ENCODE peak calls at places on chromosomes 1 and 21, in ten cellular contexts. P is neural progenitor cell, R is HCT116, C is ovary, W is transverse colon, Q is IMR-90, B is upper lobe of right lung, T is right lobe of liver, O is hepatocyte, L is BE2C. V is an unnamed sample. For H3K36me3 and H3K4me1, the result is how much of the 10 kb centered on the place peaks cover.

GRCh38 chr1:62849031-62849430 is 65.1 kb downstream of the ATG4C start:
- DNase-seq in P (peak), R (no peak), C (no peak), W (no peak), Q (no peak), B (no peak), T (no peak), O (no peak), L (no peak), V (no peak)

GRCh38 chr1:193569096-193569495 is 382.7 kb upstream of the B3GALT2 start:
- DNase-seq in P (no peak), R (no peak), C (no peak), W (no peak), Q (no peak), B (no peak), T (no peak), O (no peak), L (no peak), V (no peak)

GRCh38 chr1:152965853-152966252 is 4.6 kb upstream of the SPRR4 start:
- DNase-seq in P (no peak), R (no peak), C (no peak), W (no peak), Q (no peak), B (no peak), T (no peak), O (no peak), L (no peak), V (no peak)

GRCh38 chr1:57357462-57357861 is 66.4 kb downstream of the DAB1 start:
- DNase-seq in P (peak), R (no peak), C (no peak), W (no peak), Q (no peak), B (no peak), T (no peak), O (no peak), L (no peak), V (no peak)

GRCh38 chr1:72366473-72366872 is 84.1 kb upstream of the NEGR1 start:
- DNase-seq in P (no peak), R (no peak), C (no peak), W (no peak), Q (peak), B (no peak), T (peak), O (peak), L (no peak), V (no peak)

GRCh38 chr21:41228006-41228370 is 60.0 kb downstream of the BACE2 start:
- DNase-seq in P (no peak), R (no peak), C (no peak), W (peak), Q (peak), B (no peak), T (no peak), O (peak), L (no peak), V (no peak)

GRCh38 chr1:37033355-37034291 is 692 bp downstream of the GRIK3 start:
- DNase-seq in P (peak), R (no peak), C (no peak), W (no peak), Q (no peak), B (no peak), T (no peak), O (peak), L (peak), V (no peak)

GRCh38 chr1:154998818-154999650 is 3.6 kb upstream of the ZBTB7B start:
- DNase-seq in P (peak), R (peak), C (peak), W (peak), Q (peak), B (peak), T (peak), O (peak), L (peak), V (no peak)

GRCh38 chr1:38102576-38102975 is 56.0 kb upstream of the POU3F1 start:
- DNase-seq in P (no peak), R (no peak), C (no peak), W (no peak), Q (no peak), B (no peak), T (no peak), O (no peak), L (no peak), V (no peak)

GRCh38 chr1:51331206-51332100 is 1.1 kb upstream of the TTC39A start:
- DNase-seq in P (no peak), R (peak), C (no peak), W (peak), Q (peak), B (no peak), T (no peak), O (peak), L (peak), V (no peak)

GRCh38 chr1:53410100-53410541 is 49.1 kb upstream of the DMRTB1 start:
- DNase-seq in P (no peak), R (no peak), C (no peak), W (no peak), Q (peak), B (no peak), T (no peak), O (no peak), L (peak), V (no peak)

GRCh38 chr1:240413732-240414131 is 198.2 kb downstream of the GREM2 start:
- DNase-seq in P (no peak), R (no peak), C (no peak), W (no peak), Q (no peak), B (no peak), T (no peak), O (no peak), L (no peak), V (no peak)

GRCh38 chr1:17880429-17880828 is 125.3 kb downstream of the ACTL8 start:
- DNase-seq in P (no peak), R (no peak), C (no peak), W (no peak), Q (no peak), B (peak), T (no peak), O (no peak), L (no peak), V (no peak)

GRCh38 chr1:83860506-83861221 is 138.3 kb downstream of the TTLL7 start:
- DNase-seq in P (peak), R (peak), C (peak), W (peak), Q (no peak), B (peak), T (peak), O (peak), L (no peak), V (peak)

GRCh38 chr21:33940164-33940563 is 24.6 kb upstream of the ATP5PO start:
- DNase-seq in P (no peak), R (no peak), C (no peak), W (no peak), Q (peak), B (no peak), T (no peak), O (peak), L (no peak), V (no peak)

GRCh38 chr1:153572569-153573015 is 6.9 kb upstream of the S100A2 start:
- DNase-seq in P (peak), R (peak), C (peak), W (peak), Q (peak), B (peak), T (peak), O (peak), L (peak), V (no peak)

DNA sequence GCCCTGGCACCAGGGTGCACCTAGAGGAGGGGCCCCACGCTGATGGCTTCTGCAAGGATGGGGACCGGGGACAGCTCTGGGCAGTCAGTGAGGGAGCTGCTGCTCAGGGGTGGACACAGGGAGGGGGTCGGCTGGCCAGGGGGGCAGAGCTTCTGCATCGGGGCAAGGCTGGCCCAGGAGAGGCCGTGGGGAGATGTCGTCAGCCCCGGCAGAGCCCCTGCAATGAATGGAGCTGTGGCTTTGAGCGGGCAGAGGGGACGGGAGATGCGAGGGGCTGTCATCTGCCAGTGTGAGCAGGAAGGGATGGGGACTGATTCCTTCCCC is 31.8 kb downstream of the SLX9 start:
- DNase-seq in P (no peak), R (no peak), C (no peak), W (no peak), Q (no peak), B (no peak), T (no peak), O (no peak), L (no peak), V (no peak)
- H3K36me3 ChIP-seq in P (under half), R (under half), C (under half), W (under half), Q (under half), B (under half), T (under half), O (under half), L (half or more), V (half or more)

DNA sequence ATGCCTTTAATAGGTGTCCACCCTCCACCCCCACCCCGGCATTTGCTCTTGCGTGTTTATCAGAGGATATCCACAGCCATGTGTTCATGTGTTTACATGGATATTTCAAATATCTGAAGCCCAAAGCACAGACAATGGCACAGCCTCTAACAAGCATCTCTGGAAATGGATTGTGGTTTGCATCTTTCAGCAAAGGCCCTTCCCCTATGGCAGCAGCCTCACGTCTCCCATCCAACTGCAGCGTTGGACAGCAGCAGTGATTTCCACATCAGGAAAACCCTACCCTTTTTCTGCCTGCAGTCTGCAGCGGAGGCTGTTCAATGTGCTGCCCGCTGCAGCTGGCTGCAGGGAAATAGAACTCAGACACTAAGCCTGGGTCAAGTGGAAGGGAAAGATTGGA is 1.6 kb downstream of the RASSF5 start:
- DNase-seq in P (no peak), R (no peak), C (no peak), W (no peak), Q (peak), B (peak), T (no peak), O (peak), L (no peak), V (no peak)
- H3K4me3 ChIP-seq in P (no peak), R (no peak), C (no peak), W (no peak), Q (no peak), B (peak), T (peak), O (no peak), L (no peak), V (peak)

DNA sequence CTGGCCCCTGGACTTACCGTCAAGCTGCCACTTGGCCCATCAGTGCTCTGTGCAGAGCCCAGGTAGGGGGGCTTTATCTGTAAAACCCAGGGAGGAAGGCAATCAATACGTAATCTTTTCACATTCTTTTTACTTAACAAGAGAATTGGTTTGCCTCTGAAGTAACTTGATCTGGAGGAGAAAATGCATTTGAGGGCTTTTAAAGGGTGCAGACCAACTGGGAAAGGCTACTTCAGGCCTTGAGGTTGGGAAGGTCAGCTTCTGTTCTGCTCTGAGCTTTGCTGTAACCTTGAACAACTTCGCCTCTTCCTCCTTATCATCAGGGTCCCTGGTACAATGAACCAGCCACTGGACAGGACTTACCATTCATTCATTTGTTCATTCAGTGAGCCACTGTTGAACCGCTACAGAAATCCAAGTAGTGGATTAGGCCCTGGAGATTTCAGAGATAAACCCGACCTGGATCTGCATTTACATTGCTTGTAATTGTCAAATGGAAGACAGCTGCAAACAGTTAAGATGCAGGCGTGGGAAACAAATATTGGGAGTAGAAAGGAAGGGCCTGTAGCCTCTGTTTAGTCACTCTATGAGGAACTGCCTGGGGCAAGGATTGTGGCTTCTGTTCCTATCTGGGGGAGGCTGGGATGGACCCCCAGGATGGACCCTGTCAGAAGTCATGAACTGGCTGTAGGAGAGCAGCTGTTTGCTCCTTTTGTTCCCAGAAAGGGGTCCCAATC is 90.9 kb downstream of the MAN1C1 start:
- DNase-seq in P (peak), R (no peak), C (no peak), W (no peak), Q (peak), B (no peak), T (no peak), O (no peak), L (peak), V (no peak)
- H3K4me1 ChIP-seq in P (half or more), R (under half), C (under half), W (under half), Q (half or more), B (under half), T (under half), O (under half), L (under half), V (under half)

GRCh38 chr1:167645161-167645560 is 15.1 kb downstream of the RCSD1 start:
- DNase-seq in P (no peak), R (no peak), C (no peak), W (no peak), Q (no peak), B (no peak), T (no peak), O (no peak), L (no peak), V (no peak)
- H3K36me3 ChIP-seq in P (under half), R (under half), C (under half), W (under half), Q (under half), B (under half), T (under half), O (under half), L (under half), V (under half)

DNA sequence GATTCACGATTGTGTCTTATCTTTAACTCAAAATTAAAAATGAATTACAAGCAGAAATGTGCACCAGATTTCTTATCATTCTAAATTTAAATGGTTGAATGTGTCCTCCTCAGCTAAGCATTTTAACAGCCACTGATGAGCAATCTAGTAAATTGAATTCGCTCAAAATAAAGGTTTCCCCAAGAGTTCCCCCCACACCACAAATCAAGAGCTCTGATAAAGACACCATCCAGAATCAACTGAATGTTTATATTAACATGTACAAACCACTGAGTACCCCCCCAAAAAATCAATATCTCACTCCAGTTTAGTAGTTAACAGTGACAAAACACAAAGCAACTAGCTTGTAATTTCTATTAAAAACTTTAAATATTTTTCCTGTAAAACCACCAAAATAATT is 1.9 kb downstream of the GPBP1L1 start:
- DNase-seq in P (no peak), R (no peak), C (no peak), W (no peak), Q (no peak), B (no peak), T (no peak), O (no peak), L (no peak), V (no peak)
- H3K4me3 ChIP-seq in P (peak), R (peak), C (no peak), W (peak), Q (no peak), B (peak), T (peak), O (peak), L (peak), V (peak)

GRCh38 chr1:24185056-24185455 is 2.0 kb downstream of the IFNLR1 start:
- DNase-seq in P (no peak), R (no peak), C (no peak), W (no peak), Q (no peak), B (no peak), T (no peak), O (no peak), L (no peak), V (no peak)

GRCh38 chr1:24189528-24189927 is 2.4 kb upstream of the IFNLR1 start:
- DNase-seq in P (no peak), R (no peak), C (no peak), W (peak), Q (no peak), B (peak), T (no peak), O (no peak), L (no peak), V (no peak)

GRCh38 chr1:24186031-24186710 is 918 bp downstream of the IFNLR1 start:
- DNase-seq in P (no peak), R (no peak), C (no peak), W (no peak), Q (no peak), B (no peak), T (no peak), O (peak), L (no peak), V (no peak)

GRCh38 chr1:24186993-24187790 is at the start of gene IFNLR1:
- DNase-seq in P (peak), R (peak), C (peak), W (peak), Q (no peak), B (peak), T (peak), O (peak), L (peak), V (no peak)

GRCh38 chr1:24186711-24186992 is 437 bp downstream of the IFNLR1 start:
- DNase-seq in P (no peak), R (no peak), C (no peak), W (no peak), Q (no peak), B (no peak), T (no peak), O (no peak), L (no peak), V (no peak)
- H3K4me1 ChIP-seq in P (under half), R (under half), C (under half), W (under half), Q (under half), B (under half), T (under half), O (under half), L (under half), V (under half)

DNA sequence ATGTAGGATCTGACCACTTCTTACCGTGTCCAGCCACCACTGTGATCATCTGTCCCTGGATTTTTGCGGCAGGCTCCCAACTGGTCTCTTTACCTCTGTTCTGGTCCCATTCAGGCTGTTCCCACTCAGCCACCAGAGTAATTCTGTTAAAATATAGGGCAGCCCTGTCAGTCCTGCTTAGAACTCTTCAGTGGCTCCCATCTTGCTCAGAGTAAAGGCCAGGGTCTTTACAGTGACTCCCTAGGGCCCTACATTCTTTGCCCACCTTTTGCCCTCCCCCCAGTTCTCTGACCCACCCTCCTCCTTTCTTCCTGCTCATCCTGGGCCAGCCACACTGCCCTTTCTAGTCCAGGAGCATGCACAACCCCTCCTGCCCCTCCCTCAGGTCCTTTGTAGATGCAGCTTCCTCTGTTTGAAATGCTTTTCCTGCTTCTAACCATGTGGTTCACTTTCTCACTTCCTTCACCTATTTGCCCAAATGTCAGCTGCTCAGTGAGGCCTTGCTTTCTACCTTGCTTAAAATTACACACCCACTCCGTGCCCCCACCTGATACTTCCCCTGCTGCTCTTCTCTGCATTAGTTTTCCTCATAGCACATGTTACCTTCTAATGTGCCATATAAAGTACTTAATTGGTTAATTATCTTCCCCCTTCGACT is 7.8 kb downstream of the UBIAD1 start:
- DNase-seq in P (no peak), R (no peak), C (no peak), W (no peak), Q (no peak), B (no peak), T (no peak), O (no peak), L (no peak), V (no peak)
- H3K36me3 ChIP-seq in P (under half), R (under half), C (under half), W (under half), Q (under half), B (under half), T (under half), O (under half), L (under half), V (under half)

DNA sequence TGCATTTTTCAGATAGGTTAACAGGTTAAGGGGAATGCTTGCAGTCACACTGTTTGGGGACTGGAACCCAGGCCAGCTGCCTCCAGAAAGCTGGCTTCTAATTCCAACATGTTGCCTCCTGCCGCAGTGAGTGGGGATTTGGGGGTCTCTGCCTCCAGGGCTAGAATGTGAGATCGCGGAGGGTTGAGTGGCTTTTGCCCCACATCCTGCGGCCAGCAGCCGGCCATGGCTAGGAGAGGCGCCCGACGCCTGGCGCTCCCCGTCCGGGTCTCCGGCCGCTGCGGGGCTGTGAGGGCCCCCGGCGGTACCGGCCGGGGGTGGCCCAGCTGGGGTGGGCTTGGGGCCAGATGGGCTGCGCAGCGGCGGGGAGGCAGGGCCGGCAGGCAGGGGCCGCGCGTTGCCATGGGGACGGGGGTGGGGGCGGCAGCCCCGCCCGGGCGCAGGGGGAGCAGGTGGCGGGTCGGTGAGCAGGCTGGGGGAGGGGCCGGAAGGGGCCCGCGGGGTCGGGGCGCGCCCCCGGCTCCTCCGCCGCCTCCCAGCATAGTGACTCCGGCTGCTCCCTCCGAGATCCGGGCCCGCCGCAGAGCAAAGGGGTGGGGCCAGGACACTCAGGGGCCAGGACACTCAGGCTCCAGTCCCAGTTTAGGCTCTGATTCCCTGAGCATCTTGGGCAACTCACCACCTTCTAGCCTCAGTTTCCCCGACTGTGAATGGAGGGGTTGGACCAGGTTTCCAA is 68.5 kb upstream of the SSBP3 start:
- DNase-seq in P (peak), R (no peak), C (peak), W (peak), Q (no peak), B (no peak), T (no peak), O (peak), L (peak), V (no peak)
- H3K4me3 ChIP-seq in P (peak), R (no peak), C (peak), W (peak), Q (no peak), B (peak), T (no peak), O (no peak), L (peak), V (peak)

V was measured in esophagus squamous epithelium.